ENCODE peak calls at places on chromosomes 13 and 19, in six cellular contexts. One of them, this sample, is unnamed.

GRCh38 chr19:39080431-39080830 is 3.7 kb upstream of the ACP7 start:
- DNase-seq in T-helper 9 cell: no peak
- DNase-seq in kidney epithelial cell: no peak
- DNase-seq in dorsolateral prefrontal cortex: no peak
- DNase-seq in T follicular helper cell: no peak
- DNase-seq in RCC 7860: no peak
- DNase-seq in this sample: no peak

GRCh38 chr13:114118763-114119123 is 13.7 kb downstream of the RASA3 start:
- DNase-seq in T-helper 9 cell: no peak
- DNase-seq in kidney epithelial cell: peak
- DNase-seq in dorsolateral prefrontal cortex: no peak
- DNase-seq in T follicular helper cell: no peak
- DNase-seq in RCC 7860: no peak
- DNase-seq in this sample: no peak

GRCh38 chr19:898663-899062 is 5.4 kb downstream of the RNU6-9 start:
- DNase-seq in T-helper 9 cell: no peak
- DNase-seq in kidney epithelial cell: no peak
- DNase-seq in dorsolateral prefrontal cortex: peak
- DNase-seq in T follicular helper cell: no peak
- DNase-seq in RCC 7860: no peak
- DNase-seq in this sample: peak

GRCh38 chr13:96632536-96633320 is 361.5 kb downstream of the OXGR1 start:
- DNase-seq in T-helper 9 cell: no peak
- DNase-seq in kidney epithelial cell: no peak
- DNase-seq in dorsolateral prefrontal cortex: no peak
- DNase-seq in T follicular helper cell: no peak
- DNase-seq in RCC 7860: no peak
- DNase-seq in this sample: no peak

GRCh38 chr19:4088975-4089374 is 22.3 kb upstream of the ZBTB7A start:
- DNase-seq in T-helper 9 cell: peak
- DNase-seq in kidney epithelial cell: no peak
- DNase-seq in dorsolateral prefrontal cortex: no peak
- DNase-seq in T follicular helper cell: no peak
- DNase-seq in RCC 7860: no peak
- DNase-seq in this sample: no peak

GRCh38 chr19:48368942-48369341 is 4.8 kb downstream of the SYNGR4 start:
- DNase-seq in T-helper 9 cell: no peak
- DNase-seq in kidney epithelial cell: no peak
- DNase-seq in dorsolateral prefrontal cortex: no peak
- DNase-seq in T follicular helper cell: no peak
- DNase-seq in RCC 7860: no peak
- DNase-seq in this sample: no peak

GRCh38 chr13:52847682-52848432 is 583 bp downstream of the PCDH8 start:
- DNase-seq in T-helper 9 cell: no peak
- DNase-seq in kidney epithelial cell: no peak
- DNase-seq in dorsolateral prefrontal cortex: no peak
- DNase-seq in T follicular helper cell: no peak
- DNase-seq in RCC 7860: no peak
- DNase-seq in this sample: no peak

GRCh38 chr19:56097306-56097705 is 23.8 kb downstream of the ZNF787 start:
- DNase-seq in T-helper 9 cell: no peak
- DNase-seq in kidney epithelial cell: no peak
- DNase-seq in dorsolateral prefrontal cortex: no peak
- DNase-seq in T follicular helper cell: no peak
- DNase-seq in RCC 7860: no peak
- DNase-seq in this sample: no peak

GRCh38 chr19:47107201-47107952 is 6.2 kb downstream of the ZC3H4 start:
- DNase-seq in T-helper 9 cell: no peak
- DNase-seq in kidney epithelial cell: no peak
- DNase-seq in dorsolateral prefrontal cortex: no peak
- DNase-seq in T follicular helper cell: no peak
- DNase-seq in RCC 7860: peak
- DNase-seq in this sample: no peak

GRCh38 chr19:57583521-57584416 is at the start of gene ZIK1:
- DNase-seq in T-helper 9 cell: peak
- DNase-seq in kidney epithelial cell: peak
- DNase-seq in dorsolateral prefrontal cortex: peak
- DNase-seq in T follicular helper cell: peak
- DNase-seq in RCC 7860: no peak
- DNase-seq in this sample: no peak

GRCh38 chr13:48838193-48839000 is 137.3 kb upstream of the FNDC3A start:
- DNase-seq in T-helper 9 cell: no peak
- DNase-seq in kidney epithelial cell: no peak
- DNase-seq in dorsolateral prefrontal cortex: no peak
- DNase-seq in T follicular helper cell: no peak
- DNase-seq in RCC 7860: no peak
- DNase-seq in this sample: no peak

GRCh38 chr19:409515-410242 is 732 bp upstream of the C2CD4C start:
- DNase-seq in T-helper 9 cell: no peak
- DNase-seq in kidney epithelial cell: no peak
- DNase-seq in dorsolateral prefrontal cortex: peak
- DNase-seq in T follicular helper cell: no peak
- DNase-seq in RCC 7860: no peak
- DNase-seq in this sample: peak

GRCh38 chr19:15449620-15450527 is at the start of gene WIZ:
- DNase-seq in T-helper 9 cell: peak
- DNase-seq in kidney epithelial cell: no peak
- DNase-seq in dorsolateral prefrontal cortex: peak
- DNase-seq in T follicular helper cell: peak
- DNase-seq in RCC 7860: peak
- DNase-seq in this sample: peak

GRCh38 chr19:18589380-18590272 is 1.0 kb downstream of the REX1BD start:
- DNase-seq in T-helper 9 cell: peak
- DNase-seq in kidney epithelial cell: no peak
- DNase-seq in dorsolateral prefrontal cortex: peak
- DNase-seq in T follicular helper cell: peak
- DNase-seq in RCC 7860: peak
- DNase-seq in this sample: peak

GRCh38 chr19:55549500-55550320 is 4.4 kb upstream of the SBK3 start:
- DNase-seq in T-helper 9 cell: no peak
- DNase-seq in kidney epithelial cell: peak
- DNase-seq in dorsolateral prefrontal cortex: no peak
- DNase-seq in T follicular helper cell: no peak
- DNase-seq in RCC 7860: peak
- DNase-seq in this sample: peak

GRCh38 chr19:51002542-51003311 is 1.3 kb upstream of the KLK8 start:
- DNase-seq in T-helper 9 cell: no peak
- DNase-seq in kidney epithelial cell: no peak
- DNase-seq in dorsolateral prefrontal cortex: no peak
- DNase-seq in T follicular helper cell: no peak
- DNase-seq in RCC 7860: no peak
- DNase-seq in this sample: peak

GRCh38 chr19:23762884-23763711 is 4.4 kb upstream of the ZNF681 start:
- DNase-seq in T-helper 9 cell: peak
- DNase-seq in kidney epithelial cell: peak
- DNase-seq in dorsolateral prefrontal cortex: peak
- DNase-seq in T follicular helper cell: peak
- DNase-seq in RCC 7860: peak
- DNase-seq in this sample: peak

GRCh38 chr19:53849237-53849676 is 18.4 kb upstream of the MYADM start:
- DNase-seq in T-helper 9 cell: no peak
- DNase-seq in kidney epithelial cell: no peak
- DNase-seq in dorsolateral prefrontal cortex: no peak
- DNase-seq in T follicular helper cell: no peak
- DNase-seq in RCC 7860: no peak
- DNase-seq in this sample: no peak

GRCh38 chr19:16467581-16467980 is 4.2 kb downstream of the EPS15L1 start:
- DNase-seq in T-helper 9 cell: no peak
- DNase-seq in kidney epithelial cell: no peak
- DNase-seq in dorsolateral prefrontal cortex: no peak
- DNase-seq in T follicular helper cell: no peak
- DNase-seq in RCC 7860: no peak
- DNase-seq in this sample: no peak

GRCh38 chr19:43626838-43627237 is 7.4 kb upstream of the ZNF428 start:
- DNase-seq in T-helper 9 cell: no peak
- DNase-seq in kidney epithelial cell: no peak
- DNase-seq in dorsolateral prefrontal cortex: no peak
- DNase-seq in T follicular helper cell: no peak
- DNase-seq in RCC 7860: no peak
- DNase-seq in this sample: no peak

GRCh38 chr13:49258097-49258796 is 10.5 kb downstream of the CDADC1 start:
- DNase-seq in T-helper 9 cell: no peak
- DNase-seq in kidney epithelial cell: no peak
- DNase-seq in dorsolateral prefrontal cortex: no peak
- DNase-seq in T follicular helper cell: no peak
- DNase-seq in RCC 7860: no peak
- DNase-seq in this sample: no peak

GRCh38 chr13:46386996-46387851 is at the start of gene RUBCNL:
- DNase-seq in T-helper 9 cell: no peak
- DNase-seq in kidney epithelial cell: no peak
- DNase-seq in dorsolateral prefrontal cortex: peak
- DNase-seq in T follicular helper cell: no peak
- DNase-seq in RCC 7860: no peak
- DNase-seq in this sample: peak

GRCh38 chr19:6599866-6600454 is 9.0 kb upstream of the CD70 start:
- DNase-seq in T-helper 9 cell: no peak
- DNase-seq in kidney epithelial cell: no peak
- DNase-seq in dorsolateral prefrontal cortex: no peak
- DNase-seq in T follicular helper cell: no peak
- DNase-seq in RCC 7860: no peak
- DNase-seq in this sample: no peak

GRCh38 chr13:111537115-111537728 is 216.8 kb downstream of the TEX29 start:
- DNase-seq in T-helper 9 cell: no peak
- DNase-seq in kidney epithelial cell: no peak
- DNase-seq in dorsolateral prefrontal cortex: peak
- DNase-seq in T follicular helper cell: no peak
- DNase-seq in RCC 7860: no peak
- DNase-seq in this sample: no peak

GRCh38 chr19:47100290-47100689 is 13.3 kb downstream of the ZC3H4 start:
- DNase-seq in T-helper 9 cell: no peak
- DNase-seq in kidney epithelial cell: no peak
- DNase-seq in dorsolateral prefrontal cortex: no peak
- DNase-seq in T follicular helper cell: no peak
- DNase-seq in RCC 7860: no peak
- DNase-seq in this sample: no peak

GRCh38 chr13:111005808-111006494 is 91.1 kb upstream of the ANKRD10 start:
- DNase-seq in T-helper 9 cell: no peak
- DNase-seq in kidney epithelial cell: no peak
- DNase-seq in dorsolateral prefrontal cortex: no peak
- DNase-seq in T follicular helper cell: no peak
- DNase-seq in RCC 7860: no peak
- DNase-seq in this sample: no peak

GRCh38 chr19:56423276-56423984 is 19.3 kb downstream of the ZNF583 start:
- DNase-seq in T-helper 9 cell: no peak
- DNase-seq in kidney epithelial cell: no peak
- DNase-seq in dorsolateral prefrontal cortex: no peak
- DNase-seq in T follicular helper cell: no peak
- DNase-seq in RCC 7860: no peak
- DNase-seq in this sample: no peak

GRCh38 chr19:28961772-28962500 is 251.0 kb downstream of the UQCRFS1 start:
- DNase-seq in T-helper 9 cell: no peak
- DNase-seq in kidney epithelial cell: no peak
- DNase-seq in dorsolateral prefrontal cortex: no peak
- DNase-seq in T follicular helper cell: no peak
- DNase-seq in RCC 7860: peak
- DNase-seq in this sample: no peak

GRCh38 chr13:113980489-113981064 is 6.7 kb upstream of the C13orf46 start:
- DNase-seq in T-helper 9 cell: no peak
- DNase-seq in kidney epithelial cell: no peak
- DNase-seq in dorsolateral prefrontal cortex: no peak
- DNase-seq in T follicular helper cell: no peak
- DNase-seq in RCC 7860: no peak
- DNase-seq in this sample: no peak

GRCh38 chr13:35475131-35475959 is 1.1 kb downstream of the MAB21L1 start:
- DNase-seq in T-helper 9 cell: no peak
- DNase-seq in kidney epithelial cell: no peak
- DNase-seq in dorsolateral prefrontal cortex: peak
- DNase-seq in T follicular helper cell: no peak
- DNase-seq in RCC 7860: no peak
- DNase-seq in this sample: no peak

GRCh38 chr13:20512042-20512683 is 13.5 kb downstream of the CRYL1 start:
- DNase-seq in T-helper 9 cell: no peak
- DNase-seq in kidney epithelial cell: no peak
- DNase-seq in dorsolateral prefrontal cortex: no peak
- DNase-seq in T follicular helper cell: no peak
- DNase-seq in RCC 7860: no peak
- DNase-seq in this sample: no peak

GRCh38 chr13:44840131-44840530 is 149.1 kb downstream of the NUFIP1 start:
- DNase-seq in T-helper 9 cell: no peak
- DNase-seq in kidney epithelial cell: no peak
- DNase-seq in dorsolateral prefrontal cortex: no peak
- DNase-seq in T follicular helper cell: no peak
- DNase-seq in RCC 7860: no peak
- DNase-seq in this sample: no peak

GRCh38 chr19:2166741-2167738 is 3.3 kb downstream of the DOT1L start:
- DNase-seq in T-helper 9 cell: no peak
- DNase-seq in kidney epithelial cell: no peak
- DNase-seq in dorsolateral prefrontal cortex: peak
- DNase-seq in T follicular helper cell: no peak
- DNase-seq in RCC 7860: no peak
- DNase-seq in this sample: no peak

GRCh38 chr13:98496966-98497365 is 79.9 kb downstream of the STK24 start:
- DNase-seq in T-helper 9 cell: no peak
- DNase-seq in kidney epithelial cell: no peak
- DNase-seq in dorsolateral prefrontal cortex: no peak
- DNase-seq in T follicular helper cell: no peak
- DNase-seq in RCC 7860: no peak
- DNase-seq in this sample: no peak

GRCh38 chr13:84031120-84031519 is 148.8 kb upstream of the SLITRK1 start:
- DNase-seq in T-helper 9 cell: no peak
- DNase-seq in kidney epithelial cell: no peak
- DNase-seq in dorsolateral prefrontal cortex: no peak
- DNase-seq in T follicular helper cell: no peak
- DNase-seq in RCC 7860: no peak
- DNase-seq in this sample: no peak

GRCh38 chr19:39136225-39136940 is 10.8 kb downstream of the PAK4 start:
- DNase-seq in T-helper 9 cell: no peak
- DNase-seq in kidney epithelial cell: no peak
- DNase-seq in dorsolateral prefrontal cortex: no peak
- DNase-seq in T follicular helper cell: no peak
- DNase-seq in RCC 7860: no peak
- DNase-seq in this sample: no peak

GRCh38 chr19:2813235-2814160 is 6.2 kb upstream of the ZNF554 start:
- DNase-seq in T-helper 9 cell: no peak
- DNase-seq in kidney epithelial cell: no peak
- DNase-seq in dorsolateral prefrontal cortex: no peak
- DNase-seq in T follicular helper cell: no peak
- DNase-seq in RCC 7860: no peak
- DNase-seq in this sample: no peak

GRCh38 chr19:11781295-11782057 is 14.7 kb downstream of the ZNF441 start:
- DNase-seq in T-helper 9 cell: no peak
- DNase-seq in kidney epithelial cell: no peak
- DNase-seq in dorsolateral prefrontal cortex: no peak
- DNase-seq in T follicular helper cell: no peak
- DNase-seq in RCC 7860: no peak
- DNase-seq in this sample: no peak